ENCODE peak calls at places on chromosomes 12 and 14, in nine cellular contexts. One of them, this sample, is unnamed.
A peak's percentile ranks its signal among the peaks of the same experiment; 100 is the strongest.

GRCh38 chr14:101078892-101079221 is 175.3 kb upstream of the RTL1 start:
- DNase-seq in HCT116: no peak
- DNase-seq in fibroblast of lung: no peak
- DNase-seq in aorta: no peak
- DNase-seq in CD8-positive, alpha-beta T cell: no peak
- DNase-seq in breast epithelium: no peak
- DNase-seq in prostate gland: no peak
- DNase-seq in effector memory CD4-positive, alpha-beta T cell: no peak
- DNase-seq in cardiac muscle cell: no peak
- DNase-seq in this sample: peak; percentile 38

GRCh38 chr14:78567343-78567742 is 397.2 kb downstream of the NRXN3 start:
- DNase-seq in prostate gland: no peak
- DNase-seq in cardiac muscle cell: no peak
- DNase-seq in effector memory CD4-positive, alpha-beta T cell: no peak
- DNase-seq in CD8-positive, alpha-beta T cell: no peak
- DNase-seq in aorta: no peak
- DNase-seq in HCT116: no peak
- DNase-seq in fibroblast of lung: no peak
- DNase-seq in breast epithelium: no peak
- DNase-seq in this sample: no peak

GRCh38 chr12:99436584-99436983 is 211.0 kb upstream of the GARIN6 start:
- DNase-seq in breast epithelium: no peak
- DNase-seq in CD8-positive, alpha-beta T cell: no peak
- DNase-seq in cardiac muscle cell: no peak
- DNase-seq in effector memory CD4-positive, alpha-beta T cell: no peak
- DNase-seq in aorta: no peak
- DNase-seq in prostate gland: no peak
- DNase-seq in HCT116: no peak
- DNase-seq in fibroblast of lung: no peak
- DNase-seq in this sample: no peak

GRCh38 chr12:6165418-6165817 is 34.8 kb upstream of the CD9 start:
- DNase-seq in cardiac muscle cell: no peak
- DNase-seq in CD8-positive, alpha-beta T cell: no peak
- DNase-seq in HCT116: no peak
- DNase-seq in aorta: no peak
- DNase-seq in prostate gland: no peak
- DNase-seq in fibroblast of lung: no peak
- DNase-seq in effector memory CD4-positive, alpha-beta T cell: no peak
- DNase-seq in breast epithelium: no peak
- DNase-seq in this sample: no peak

GRCh38 chr12:29782821-29783772 is 645 bp downstream of the TMTC1 start:
- DNase-seq in HCT116: no peak
- DNase-seq in CD8-positive, alpha-beta T cell: no peak
- DNase-seq in breast epithelium: peak; percentile 53
- DNase-seq in prostate gland: peak; percentile 16
- DNase-seq in fibroblast of lung: peak; percentile 53
- DNase-seq in effector memory CD4-positive, alpha-beta T cell: no peak
- DNase-seq in aorta: peak; percentile 67
- DNase-seq in cardiac muscle cell: peak; percentile 63
- DNase-seq in this sample: peak; percentile 65

GRCh38 chr12:42440608-42441007 is 114.6 kb downstream of the PPHLN1 start:
- DNase-seq in breast epithelium: no peak
- DNase-seq in HCT116: no peak
- DNase-seq in CD8-positive, alpha-beta T cell: no peak
- DNase-seq in prostate gland: no peak
- DNase-seq in cardiac muscle cell: no peak
- DNase-seq in fibroblast of lung: no peak
- DNase-seq in effector memory CD4-positive, alpha-beta T cell: no peak
- DNase-seq in aorta: no peak
- DNase-seq in this sample: no peak

GRCh38 chr12:17949558-17950141 is 140.3 kb downstream of the RERGL start:
- DNase-seq in effector memory CD4-positive, alpha-beta T cell: no peak
- DNase-seq in breast epithelium: no peak
- DNase-seq in fibroblast of lung: no peak
- DNase-seq in aorta: no peak
- DNase-seq in HCT116: no peak
- DNase-seq in cardiac muscle cell: no peak
- DNase-seq in CD8-positive, alpha-beta T cell: no peak
- DNase-seq in prostate gland: no peak
- DNase-seq in this sample: no peak

GRCh38 chr12:47377414-47378221 is 297.9 kb upstream of the AMIGO2 start:
- DNase-seq in aorta: peak; percentile 98
- DNase-seq in effector memory CD4-positive, alpha-beta T cell: no peak
- DNase-seq in breast epithelium: peak; percentile 87
- DNase-seq in cardiac muscle cell: peak; percentile 100
- DNase-seq in fibroblast of lung: peak; percentile 100
- DNase-seq in CD8-positive, alpha-beta T cell: no peak
- DNase-seq in HCT116: no peak
- DNase-seq in prostate gland: no peak
- DNase-seq in this sample: peak; percentile 99

GRCh38 chr14:22554706-22555572 is 34.1 kb downstream of the DAD1 start:
- DNase-seq in breast epithelium: no peak
- DNase-seq in cardiac muscle cell: no peak
- DNase-seq in aorta: no peak
- DNase-seq in fibroblast of lung: no peak
- DNase-seq in CD8-positive, alpha-beta T cell: peak; percentile 18
- DNase-seq in effector memory CD4-positive, alpha-beta T cell: no peak
- DNase-seq in HCT116: no peak
- DNase-seq in prostate gland: no peak
- DNase-seq in this sample: no peak

GRCh38 chr12:95244350-95244749 is 26.7 kb downstream of the VEZT start:
- DNase-seq in breast epithelium: no peak
- DNase-seq in effector memory CD4-positive, alpha-beta T cell: no peak
- DNase-seq in HCT116: no peak
- DNase-seq in prostate gland: no peak
- DNase-seq in CD8-positive, alpha-beta T cell: no peak
- DNase-seq in aorta: no peak
- DNase-seq in cardiac muscle cell: no peak
- DNase-seq in fibroblast of lung: no peak
- DNase-seq in this sample: no peak

GRCh38 chr12:48943221-48943620 is 14.1 kb downstream of the ARF3 start:
- DNase-seq in fibroblast of lung: no peak
- DNase-seq in cardiac muscle cell: no peak
- DNase-seq in prostate gland: no peak
- DNase-seq in effector memory CD4-positive, alpha-beta T cell: no peak
- DNase-seq in breast epithelium: no peak
- DNase-seq in HCT116: no peak
- DNase-seq in aorta: no peak
- DNase-seq in CD8-positive, alpha-beta T cell: no peak
- DNase-seq in this sample: no peak

GRCh38 chr14:103656758-103657133 is 27.7 kb downstream of the KLC1 start:
- DNase-seq in HCT116: no peak
- DNase-seq in fibroblast of lung: no peak
- DNase-seq in effector memory CD4-positive, alpha-beta T cell: no peak
- DNase-seq in aorta: no peak
- DNase-seq in prostate gland: no peak
- DNase-seq in CD8-positive, alpha-beta T cell: no peak
- DNase-seq in breast epithelium: no peak
- DNase-seq in cardiac muscle cell: no peak
- DNase-seq in this sample: no peak

GRCh38 chr12:6347367-6348338 is 5.8 kb upstream of the TNFRSF1A start:
- DNase-seq in HCT116: no peak
- DNase-seq in CD8-positive, alpha-beta T cell: no peak
- DNase-seq in effector memory CD4-positive, alpha-beta T cell: no peak
- DNase-seq in cardiac muscle cell: peak; percentile 98
- DNase-seq in breast epithelium: no peak
- DNase-seq in prostate gland: no peak
- DNase-seq in fibroblast of lung: peak; percentile 91
- DNase-seq in aorta: peak; percentile 90
- DNase-seq in this sample: peak; percentile 92

GRCh38 chr12:88419794-88420193 is 160.5 kb downstream of the KITLG start:
- DNase-seq in HCT116: no peak
- DNase-seq in effector memory CD4-positive, alpha-beta T cell: no peak
- DNase-seq in breast epithelium: no peak
- DNase-seq in aorta: no peak
- DNase-seq in fibroblast of lung: no peak
- DNase-seq in CD8-positive, alpha-beta T cell: no peak
- DNase-seq in cardiac muscle cell: peak; percentile 65
- DNase-seq in prostate gland: no peak
- DNase-seq in this sample: no peak

GRCh38 chr12:65526311-65526710 is 247.8 kb downstream of the MSRB3 start:
- DNase-seq in cardiac muscle cell: no peak
- DNase-seq in effector memory CD4-positive, alpha-beta T cell: no peak
- DNase-seq in aorta: no peak
- DNase-seq in CD8-positive, alpha-beta T cell: no peak
- DNase-seq in fibroblast of lung: no peak
- DNase-seq in breast epithelium: no peak
- DNase-seq in prostate gland: no peak
- DNase-seq in HCT116: no peak
- DNase-seq in this sample: no peak

GRCh38 chr14:96261053-96261452 is 5.0 kb downstream of the BDKRB1 start:
- DNase-seq in aorta: no peak
- DNase-seq in cardiac muscle cell: no peak
- DNase-seq in CD8-positive, alpha-beta T cell: no peak
- DNase-seq in fibroblast of lung: no peak
- DNase-seq in prostate gland: no peak
- DNase-seq in breast epithelium: no peak
- DNase-seq in HCT116: no peak
- DNase-seq in effector memory CD4-positive, alpha-beta T cell: no peak
- DNase-seq in this sample: no peak

GRCh38 chr12:32115404-32116104 is 8.9 kb downstream of the BICD1 start:
- DNase-seq in cardiac muscle cell: peak; percentile 99
- DNase-seq in HCT116: peak; percentile 90
- DNase-seq in effector memory CD4-positive, alpha-beta T cell: no peak
- DNase-seq in fibroblast of lung: peak; percentile 99
- DNase-seq in aorta: peak; percentile 93
- DNase-seq in breast epithelium: peak; percentile 63
- DNase-seq in CD8-positive, alpha-beta T cell: no peak
- DNase-seq in prostate gland: peak; percentile 70
- DNase-seq in this sample: peak; percentile 95

DNA sequence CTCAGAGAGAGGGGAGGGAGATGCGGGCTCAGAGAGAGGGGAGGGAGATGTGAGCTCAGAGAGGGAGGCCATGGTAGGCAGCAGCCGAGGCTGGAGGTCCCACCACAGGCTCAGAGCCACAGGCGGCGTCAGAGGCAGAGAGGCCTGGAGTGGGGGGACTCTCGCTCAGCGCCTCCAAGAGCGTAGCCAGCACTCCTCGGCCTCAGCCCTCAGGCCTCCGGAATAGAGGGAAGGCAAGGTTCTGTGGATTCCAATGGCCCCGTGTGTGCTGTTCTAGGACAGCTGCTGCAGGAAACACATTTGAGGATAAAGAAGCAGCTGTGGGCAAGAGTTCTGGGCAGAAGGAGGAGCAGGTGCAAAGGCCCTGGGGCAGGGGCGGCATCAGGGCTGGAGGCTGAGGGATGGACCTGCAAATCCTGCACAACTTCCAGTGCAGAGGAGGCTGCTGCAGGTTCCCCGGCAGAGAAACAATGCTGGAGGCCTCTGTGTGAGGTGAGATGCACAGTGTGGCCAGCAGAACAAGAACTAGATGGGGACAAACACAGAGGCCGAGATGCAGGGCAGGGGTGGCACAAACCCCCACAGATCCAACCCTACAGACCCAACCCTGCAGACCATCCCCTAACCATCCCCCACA is 59.1 kb upstream of the GALNT9 start:
- DNase-seq in breast epithelium: no peak
- DNase-seq in CD8-positive, alpha-beta T cell: no peak
- DNase-seq in fibroblast of lung: no peak
- DNase-seq in cardiac muscle cell: no peak
- DNase-seq in effector memory CD4-positive, alpha-beta T cell: no peak
- DNase-seq in HCT116: no peak
- DNase-seq in aorta: no peak
- DNase-seq in prostate gland: no peak
- DNase-seq in this sample: no peak
- H3K27me3 ChIP-seq in breast epithelium: peaks cover 76% of the 10 kb centered on the region
- H3K27me3 ChIP-seq in CD8-positive, alpha-beta T cell: no peaks in the 10 kb centered on the region
- H3K27me3 ChIP-seq in fibroblast of lung: peaks cover 22% of the 10 kb centered on the region
- H3K27me3 ChIP-seq in cardiac muscle cell: peaks cover 58% of the 10 kb centered on the region
- H3K27me3 ChIP-seq in effector memory CD4-positive, alpha-beta T cell: peaks cover 7% of the 10 kb centered on the region
- H3K27me3 ChIP-seq in HCT116: peaks cover 12% of the 10 kb centered on the region
- H3K27me3 ChIP-seq in aorta: no peaks in the 10 kb centered on the region
- H3K27me3 ChIP-seq in prostate gland: peaks cover 11% of the 10 kb centered on the region
- H3K27me3 ChIP-seq in this sample: no peaks in the 10 kb centered on the region

DNA sequence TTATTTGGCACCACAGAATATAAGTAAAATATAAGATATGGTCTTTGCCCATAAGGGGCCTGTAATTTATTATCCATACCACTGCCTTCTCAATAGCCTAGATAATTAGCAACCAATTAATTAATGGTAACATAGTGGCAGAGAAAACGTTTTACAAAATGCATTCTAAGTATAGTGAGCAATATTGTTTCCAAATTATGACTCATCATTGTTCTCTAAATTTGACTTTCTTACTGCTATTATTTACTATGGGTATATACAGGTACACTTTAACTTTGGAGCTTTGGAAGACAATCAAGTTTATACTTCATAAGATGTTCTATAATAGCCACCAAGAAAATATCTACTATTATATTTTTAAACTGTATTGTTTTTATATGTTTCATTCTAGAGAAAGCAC is 26.7 kb downstream of the DCP1B start:
- DNase-seq in prostate gland: no peak
- DNase-seq in HCT116: no peak
- DNase-seq in fibroblast of lung: no peak
- DNase-seq in effector memory CD4-positive, alpha-beta T cell: no peak
- DNase-seq in aorta: no peak
- DNase-seq in CD8-positive, alpha-beta T cell: no peak
- DNase-seq in cardiac muscle cell: no peak
- DNase-seq in breast epithelium: no peak
- DNase-seq in this sample: no peak
- H3K4me3 ChIP-seq in prostate gland: no peak overlapping the region
- H3K4me3 ChIP-seq in HCT116: no peak overlapping the region
- H3K4me3 ChIP-seq in fibroblast of lung: no peak overlapping the region
- H3K4me3 ChIP-seq in effector memory CD4-positive, alpha-beta T cell: no peak overlapping the region
- H3K4me3 ChIP-seq in aorta: no peak overlapping the region
- H3K4me3 ChIP-seq in CD8-positive, alpha-beta T cell: no peak overlapping the region
- H3K4me3 ChIP-seq in cardiac muscle cell: no peak overlapping the region
- H3K4me3 ChIP-seq in breast epithelium: no peak overlapping the region
- H3K4me3 ChIP-seq in this sample: no peak overlapping the region

GRCh38 chr12:123435636-123436016 is 858 bp downstream of the RILPL2 start:
- DNase-seq in cardiac muscle cell: no peak
- DNase-seq in prostate gland: no peak
- DNase-seq in CD8-positive, alpha-beta T cell: no peak
- DNase-seq in breast epithelium: no peak
- DNase-seq in HCT116: no peak
- DNase-seq in aorta: no peak
- DNase-seq in fibroblast of lung: no peak
- DNase-seq in effector memory CD4-positive, alpha-beta T cell: no peak
- DNase-seq in this sample: no peak
- H3K27ac ChIP-seq in cardiac muscle cell: no peak overlapping the region
- H3K27ac ChIP-seq in prostate gland: peak overlapping the region; percentile 82
- H3K27ac ChIP-seq in CD8-positive, alpha-beta T cell: peak overlapping the region; percentile 60
- H3K27ac ChIP-seq in breast epithelium: peak overlapping the region; percentile 85
- H3K27ac ChIP-seq in HCT116: peak overlapping the region; percentile 74
- H3K27ac ChIP-seq in aorta: peak overlapping the region; percentile 71
- H3K27ac ChIP-seq in fibroblast of lung: peak overlapping the region; percentile 42
- H3K27ac ChIP-seq in effector memory CD4-positive, alpha-beta T cell: peak overlapping the region; percentile 91
- H3K27ac ChIP-seq in this sample: peak overlapping the region; percentile 77

DNA sequence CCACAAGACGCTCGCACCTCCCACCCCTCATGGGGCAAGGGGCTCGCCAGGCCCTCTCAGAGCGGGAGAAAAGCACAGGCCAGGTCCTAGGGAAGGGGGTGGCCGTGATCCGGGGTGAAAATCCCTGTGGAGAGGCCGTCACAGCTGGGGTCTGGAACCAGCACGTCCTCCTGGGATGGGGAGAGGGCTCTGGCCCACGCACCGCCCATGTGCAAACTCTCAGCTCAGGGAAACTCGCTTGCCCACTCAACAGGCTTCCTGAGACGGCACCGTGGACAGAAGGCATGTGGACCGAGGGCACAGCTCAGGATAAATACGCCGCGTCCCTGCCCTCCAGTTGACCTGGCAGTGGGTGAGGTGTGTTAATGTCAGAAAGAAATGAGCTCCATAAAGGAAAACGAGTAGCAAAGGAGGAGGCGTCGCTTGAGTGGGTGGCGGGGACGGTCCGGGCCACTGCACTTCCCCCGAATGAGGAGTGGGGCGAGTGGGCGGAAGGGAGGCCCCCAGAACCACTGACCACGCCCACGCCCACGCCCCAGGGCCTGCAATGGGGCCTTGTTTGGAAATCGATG is 57.6 kb upstream of the GALNT9 start:
- DNase-seq in aorta: peak; percentile 38
- DNase-seq in breast epithelium: no peak
- DNase-seq in effector memory CD4-positive, alpha-beta T cell: no peak
- DNase-seq in cardiac muscle cell: no peak
- DNase-seq in fibroblast of lung: no peak
- DNase-seq in HCT116: no peak
- DNase-seq in prostate gland: no peak
- DNase-seq in CD8-positive, alpha-beta T cell: no peak
- DNase-seq in this sample: no peak
- H3K27me3 ChIP-seq in aorta: no peaks in the 10 kb centered on the region
- H3K27me3 ChIP-seq in breast epithelium: peaks cover 72% of the 10 kb centered on the region
- H3K27me3 ChIP-seq in effector memory CD4-positive, alpha-beta T cell: peaks cover 7% of the 10 kb centered on the region
- H3K27me3 ChIP-seq in cardiac muscle cell: peaks cover 64% of the 10 kb centered on the region
- H3K27me3 ChIP-seq in fibroblast of lung: peaks cover 24% of the 10 kb centered on the region
- H3K27me3 ChIP-seq in HCT116: peaks cover 19% of the 10 kb centered on the region
- H3K27me3 ChIP-seq in prostate gland: peaks cover 11% of the 10 kb centered on the region
- H3K27me3 ChIP-seq in CD8-positive, alpha-beta T cell: peaks cover 2% of the 10 kb centered on the region
- H3K27me3 ChIP-seq in this sample: peaks cover 6% of the 10 kb centered on the region